ENCODE peak calls at places on chromosomes 11 and 22, in four cellular contexts. S is GM10248, D is tibial artery, M is cardiac fibroblast. F is an unnamed sample.
A peak's percentile ranks its signal among the peaks of the same experiment; 100 is the strongest.

GRCh38 chr11:134244593-134244992 is 8.6 kb downstream of the THYN1 start:
- DNase-seq in S (peak; percentile 57), D (no peak), M (peak; percentile 45), F (peak; percentile 50)

GRCh38 chr11:12777208-12777874 is 103.1 kb downstream of the TEAD1 start:
- DNase-seq in S (no peak), D (no peak), M (peak; percentile 64), F (peak; percentile 72)

GRCh38 chr11:58591659-58592058 is 12.8 kb downstream of the ZFP91 start:
- DNase-seq in S (no peak), D (no peak), M (no peak), F (no peak)

GRCh38 chr11:72012897-72013721 is 14.4 kb downstream of the IL18BP start:
- DNase-seq in S (no peak), D (peak; percentile 80), M (peak; percentile 71), F (peak; percentile 65)

GRCh38 chr22:43969021-43969878 is 14.0 kb downstream of the SAMM50 start:
- DNase-seq in S (no peak), D (no peak), M (no peak), F (no peak)

GRCh38 chr22:19094393-19094997 is 27.7 kb downstream of the DGCR2 start:
- DNase-seq in S (no peak), D (no peak), M (no peak), F (no peak)

GRCh38 chr22:48719978-48720661 is 1107.6 kb downstream of the BRD1 start:
- DNase-seq in S (no peak), D (peak; percentile 28), M (no peak), F (no peak)

GRCh38 chr11:86577663-86578636 is 94.5 kb downstream of the ME3 start:
- DNase-seq in S (no peak), D (peak; percentile 80), M (peak; percentile 93), F (peak; percentile 95)

GRCh38 chr22:22836635-22837034 is 51.0 kb upstream of the IGLL5 start:
- DNase-seq in S (no peak), D (no peak), M (no peak), F (peak; percentile 17)

GRCh38 chr11:57325735-57326048 is 940 bp upstream of the TNKS1BP1 start:
- DNase-seq in S (no peak), D (peak; percentile 85), M (peak; percentile 71), F (no peak)

GRCh38 chr22:37674951-37675929 is at the start of gene LGALS1:
- DNase-seq in S (peak; percentile 87), D (peak; percentile 99), M (peak; percentile 99), F (peak; percentile 97)
- TF ChIP-seq CTCF in S (no peak), D (no peak), M (peak; percentile 26), F (peak; percentile 12)

GRCh38 chr11:77819411-77819920 is 1.1 kb downstream of the RSF1 start:
- DNase-seq in S (peak; percentile 84), D (peak; percentile 91), M (peak; percentile 92), F (peak; percentile 89)
- TF ChIP-seq CTCF in S (no peak), D (peak; percentile 30), M (peak; percentile 27), F (peak; percentile 10)

DNA sequence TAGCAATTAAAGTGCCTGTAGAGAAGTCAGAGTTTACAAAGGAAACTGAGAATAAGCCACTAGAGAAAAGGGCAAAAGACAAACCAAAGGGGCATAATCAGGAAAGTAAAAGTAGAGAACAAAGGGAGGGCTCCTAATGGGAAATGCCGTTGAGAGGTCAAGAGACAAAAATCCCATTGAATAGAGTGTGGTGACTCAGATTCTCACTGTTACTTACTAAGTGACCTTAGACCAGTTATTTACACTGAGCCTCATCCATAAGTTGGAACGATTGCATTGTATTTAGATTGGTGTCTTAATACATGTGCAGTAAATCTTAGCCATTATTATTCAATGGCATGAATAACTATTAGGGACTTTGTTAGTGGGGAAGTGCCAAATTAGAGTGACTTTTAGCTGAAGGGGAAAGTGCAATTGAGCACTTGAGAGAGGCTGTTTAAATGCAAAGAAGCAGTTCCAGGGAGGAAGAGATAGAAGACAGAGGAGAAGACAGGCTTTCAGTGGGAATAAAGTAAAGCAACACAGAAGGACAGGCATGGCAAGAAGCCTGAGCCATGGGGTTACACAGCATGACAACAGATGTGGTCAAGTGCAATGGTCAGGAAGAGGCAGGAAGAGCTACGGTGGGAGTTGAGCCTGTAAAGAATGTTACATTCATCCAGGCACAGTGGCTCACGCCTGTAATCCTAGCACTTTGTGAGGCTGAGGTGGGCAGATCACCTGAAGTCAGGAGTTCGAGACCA is 82.6 kb downstream of the UBASH3B start:
- DNase-seq in S (no peak), D (no peak), M (no peak), F (no peak)
- TF ChIP-seq CTCF in S (no peak), D (no peak), M (no peak), F (no peak)

GRCh38 chr11:55263081-55263480 is 1.1 kb downstream of the TRIM48 start:
- DNase-seq in S (no peak), D (no peak), M (no peak), F (no peak)
- TF ChIP-seq CTCF in S (no peak), D (no peak), M (no peak), F (no peak)

GRCh38 chr22:41021655-41022454 is 70.5 kb upstream of the EP300 start:
- DNase-seq in S (peak; percentile 81), D (peak; percentile 87), M (peak; percentile 69), F (peak; percentile 47)
- TF ChIP-seq CTCF in S (peak; percentile 24), D (no peak), M (no peak), F (no peak)

GRCh38 chr11:26741036-26741435 is 19.2 kb upstream of the SLC5A12 start:
- DNase-seq in S (no peak), D (no peak), M (peak; percentile 38), F (peak; percentile 83)
- TF ChIP-seq CTCF in S (no peak), D (no peak), M (no peak), F (no peak)

DNA sequence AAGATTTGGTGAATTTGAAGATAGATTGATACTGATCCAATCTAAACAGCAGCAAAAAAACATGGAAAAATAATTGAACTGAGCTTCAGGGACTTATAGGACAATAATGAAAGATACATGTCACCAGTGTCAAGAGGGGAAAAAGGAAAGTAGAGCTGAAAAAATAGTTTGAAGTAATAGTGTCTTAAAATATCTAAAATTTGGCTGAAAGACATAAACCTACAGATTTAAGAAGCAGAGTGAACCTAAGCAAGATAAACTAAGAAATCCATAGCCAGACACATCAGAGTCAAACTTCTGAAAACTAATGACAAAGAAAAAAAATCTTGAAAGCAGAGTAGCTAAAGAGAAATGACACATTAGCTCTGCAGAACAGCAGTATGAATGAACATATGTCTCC is 67.7 kb downstream of the TRIM44 start:
- DNase-seq in S (no peak), D (no peak), M (no peak), F (no peak)
- TF ChIP-seq CTCF in S (no peak), D (no peak), M (no peak), F (no peak)

GRCh38 chr22:17451251-17451765 is 82.0 kb downstream of the CECR2 start:
- DNase-seq in S (no peak), D (no peak), M (no peak), F (no peak)
- TF ChIP-seq CTCF in S (no peak), D (no peak), M (no peak), F (no peak)

F was measured in fibroblast of pulmonary artery.